ENCODE peak calls at places on chromosome X, in five cellular contexts. R is fibroblast of lung; K is CD8-positive, alpha-beta T cell; U is lower lobe of right lung; G is astrocyte. Z is an unnamed sample. For H3K36me3, the result is how much of the 10 kb centered on the place peaks cover.

GRCh38 chrX:7170903-7171302 is 22.9 kb upstream of the PUDP start:
- DNase-seq in G (no peak), U (no peak), K (peak), R (no peak), Z (no peak)

GRCh38 chrX:29746326-29746725 is 469.0 kb upstream of the MAGEB2 start:
- DNase-seq in R (peak), U (no peak), K (no peak), G (peak), Z (no peak)

GRCh38 chrX:39857780-39858179 is 240.0 kb downstream of the BCOR start:
- DNase-seq in U (no peak), R (no peak), G (no peak), K (no peak), Z (peak)

GRCh38 chrX:68180501-68181061 is 252.7 kb downstream of the OPHN1 start:
- DNase-seq in U (no peak), R (no peak), K (no peak), G (no peak), Z (no peak)

GRCh38 chrX:17442898-17443297 is 67.9 kb downstream of the NHS start:
- DNase-seq in R (peak), U (no peak), K (no peak), G (peak), Z (no peak)

GRCh38 chrX:69323786-69324720 is 158.8 kb upstream of the PJA1 start:
- DNase-seq in U (no peak), R (no peak), K (no peak), G (no peak), Z (no peak)

GRCh38 chrX:38612281-38612680 is 50.9 kb downstream of the TSPAN7 start:
- DNase-seq in R (no peak), U (no peak), G (no peak), K (no peak), Z (no peak)

GRCh38 chrX:120823554-120823953 is 52.1 kb downstream of the CT47B1 start:
- DNase-seq in U (no peak), R (no peak), G (no peak), K (no peak), Z (no peak)

GRCh38 chrX:41720125-41720780 is 3.7 kb upstream of the GPR82 start:
- DNase-seq in K (peak), G (peak), U (no peak), R (peak), Z (peak)

GRCh38 chrX:82458207-82458754 is 1049.8 kb upstream of the POU3F4 start:
- DNase-seq in K (no peak), R (no peak), U (no peak), G (no peak), Z (no peak)

GRCh38 chrX:28659269-28659668 is 72.0 kb downstream of the IL1RAPL1 start:
- DNase-seq in U (no peak), K (no peak), G (no peak), R (no peak), Z (no peak)

GRCh38 chrX:132831336-132831973 is 127.0 kb downstream of the HS6ST2 start:
- DNase-seq in U (no peak), G (no peak), K (no peak), R (no peak), Z (no peak)

GRCh38 chrX:138034136-138034535 is 468.2 kb downstream of the ZIC3 start:
- DNase-seq in K (no peak), G (no peak), U (no peak), R (no peak), Z (no peak)

GRCh38 chrX:2691543-2692220 is 587 bp downstream of the CD99 start:
- DNase-seq in R (peak), G (peak), K (no peak), U (peak), Z (no peak)

GRCh38 chrX:40062525-40063193 is 35.1 kb downstream of the BCOR start:
- DNase-seq in R (no peak), U (no peak), K (no peak), G (no peak), Z (no peak)

GRCh38 chrX:106802388-106803275 is at the start of gene TBC1D8B:
- DNase-seq in U (peak), K (no peak), R (peak), G (peak), Z (peak)

GRCh38 chrX:8748855-8749254 is 16.9 kb upstream of the ANOS1 start:
- DNase-seq in U (no peak), R (peak), K (no peak), G (no peak), Z (no peak)

GRCh38 chrX:150347471-150347870 is 15.6 kb upstream of the MAMLD1 start:
- DNase-seq in R (no peak), K (no peak), U (no peak), G (no peak), Z (no peak)

GRCh38 chrX:132407704-132408103 is 81.1 kb downstream of the MBNL3 start:
- DNase-seq in K (no peak), U (no peak), R (no peak), G (no peak), Z (no peak)

GRCh38 chrX:130877892-130878321 is 25.1 kb downstream of the ENOX2 start:
- DNase-seq in G (no peak), R (no peak), U (no peak), K (no peak), Z (no peak)

GRCh38 chrX:56766554-56767412 is 37.7 kb downstream of the NBDY start:
- DNase-seq in U (no peak), R (peak), G (peak), K (no peak), Z (peak)

GRCh38 chrX:103562801-103563200 is 22.5 kb upstream of the TCEAL4 start:
- DNase-seq in K (no peak), U (no peak), G (no peak), R (no peak), Z (no peak)

GRCh38 chrX:15055146-15055930 is 182.1 kb downstream of the MOSPD2 start:
- DNase-seq in R (peak), K (no peak), U (no peak), G (peak), Z (no peak)

GRCh38 chrX:2766921-2767320 is 15.1 kb downstream of the XG start:
- DNase-seq in R (no peak), U (no peak), G (no peak), K (no peak), Z (no peak)

GRCh38 chrX:151984328-151984727 is 9.9 kb upstream of the GABRE start:
- DNase-seq in K (no peak), R (peak), U (no peak), G (peak), Z (no peak)

GRCh38 chrX:77945910-77946309 is 23.5 kb downstream of the PGAM4 start:
- DNase-seq in G (no peak), R (no peak), K (no peak), U (peak), Z (no peak)

GRCh38 chrX:80229626-80230025 is 190.6 kb upstream of the TENT5D start:
- DNase-seq in R (no peak), G (no peak), U (no peak), K (no peak), Z (no peak)

GRCh38 chrX:37722595-37722994 is 37.0 kb downstream of the XK start:
- DNase-seq in G (no peak), K (no peak), U (no peak), R (no peak), Z (no peak)

GRCh38 chrX:149540133-149540620 is 635 bp upstream of the EOLA1 start:
- DNase-seq in G (no peak), K (peak), U (peak), R (peak), Z (no peak)

GRCh38 chrX:20032201-20032600 is 41.3 kb upstream of the BCLAF3 start:
- DNase-seq in U (no peak), G (no peak), R (no peak), K (no peak), Z (no peak)

GRCh38 chrX:22760513-22761057 is 239.2 kb upstream of the DDX53 start:
- DNase-seq in K (no peak), G (no peak), U (no peak), R (no peak), Z (no peak)

GRCh38 chrX:75118296-75118695 is 37.8 kb downstream of the ABCB7 start:
- DNase-seq in K (no peak), U (no peak), G (no peak), R (no peak), Z (no peak)

GRCh38 chrX:70500826-70501225 is 56.2 kb downstream of the DLG3 start:
- DNase-seq in R (no peak), G (no peak), U (no peak), K (no peak), Z (no peak)

GRCh38 chrX:154785711-154786110 is 19.6 kb downstream of the MPP1 start:
- DNase-seq in K (no peak), G (no peak), R (no peak), U (no peak), Z (no peak)

GRCh38 chrX:129877401-129877800 is 28.6 kb upstream of the UTP14A start:
- DNase-seq in K (no peak), U (no peak), R (peak), G (peak), Z (no peak)

GRCh38 chrX:97238632-97239031 is 354.9 kb downstream of the RPA4 start:
- DNase-seq in K (no peak), R (peak), U (no peak), G (peak), Z (no peak)

GRCh38 chrX:37796805-37797204 is 16.9 kb downstream of the CYBB start:
- DNase-seq in K (no peak), R (peak), G (no peak), U (peak), Z (no peak)

GRCh38 chrX:123975180-123975579 is 13.7 kb downstream of the STAG2 start:
- DNase-seq in U (no peak), R (peak), K (no peak), G (peak), Z (no peak)

GRCh38 chrX:115452256-115452655 is 108.7 kb upstream of the PLS3 start:
- DNase-seq in U (no peak), K (no peak), R (peak), G (peak), Z (no peak)

GRCh38 chrX:47199286-47199685 is 5.7 kb downstream of the UBA1 start:
- DNase-seq in K (no peak), U (no peak), G (no peak), R (no peak), Z (no peak)
- H3K36me3 ChIP-seq in K (under half), U (half or more), G (under half), R (under half), Z (under half)

GRCh38 chrX:16312761-16313623 is 145.7 kb downstream of the MAGEB17 start:
- DNase-seq in G (no peak), K (no peak), R (no peak), U (no peak), Z (no peak)
- H3K36me3 ChIP-seq in G (under half), K (under half), R (under half), U (under half), Z (under half)

GRCh38 chrX:76862509-76862908 is 435.0 kb downstream of the MAGEE1 start:
- DNase-seq in R (no peak), U (no peak), K (no peak), G (no peak), Z (no peak)
- H3K36me3 ChIP-seq in R (under half), U (under half), K (under half), G (under half), Z (under half)

GRCh38 chrX:1421433-1422134 is 29.7 kb upstream of the SLC25A6 start:
- DNase-seq in R (no peak), K (no peak), U (peak), G (no peak), Z (no peak)

GRCh38 chrX:1420371-1420770 is 28.5 kb upstream of the SLC25A6 start:
- DNase-seq in G (no peak), R (no peak), K (no peak), U (peak), Z (no peak)

GRCh38 chrX:1417921-1418875 is 26.3 kb upstream of the SLC25A6 start:
- DNase-seq in G (no peak), R (no peak), U (peak), K (no peak), Z (no peak)

GRCh38 chrX:1418901-1419544 is 27.1 kb upstream of the SLC25A6 start:
- DNase-seq in K (no peak), U (peak), G (no peak), R (no peak), Z (no peak)

DNA sequence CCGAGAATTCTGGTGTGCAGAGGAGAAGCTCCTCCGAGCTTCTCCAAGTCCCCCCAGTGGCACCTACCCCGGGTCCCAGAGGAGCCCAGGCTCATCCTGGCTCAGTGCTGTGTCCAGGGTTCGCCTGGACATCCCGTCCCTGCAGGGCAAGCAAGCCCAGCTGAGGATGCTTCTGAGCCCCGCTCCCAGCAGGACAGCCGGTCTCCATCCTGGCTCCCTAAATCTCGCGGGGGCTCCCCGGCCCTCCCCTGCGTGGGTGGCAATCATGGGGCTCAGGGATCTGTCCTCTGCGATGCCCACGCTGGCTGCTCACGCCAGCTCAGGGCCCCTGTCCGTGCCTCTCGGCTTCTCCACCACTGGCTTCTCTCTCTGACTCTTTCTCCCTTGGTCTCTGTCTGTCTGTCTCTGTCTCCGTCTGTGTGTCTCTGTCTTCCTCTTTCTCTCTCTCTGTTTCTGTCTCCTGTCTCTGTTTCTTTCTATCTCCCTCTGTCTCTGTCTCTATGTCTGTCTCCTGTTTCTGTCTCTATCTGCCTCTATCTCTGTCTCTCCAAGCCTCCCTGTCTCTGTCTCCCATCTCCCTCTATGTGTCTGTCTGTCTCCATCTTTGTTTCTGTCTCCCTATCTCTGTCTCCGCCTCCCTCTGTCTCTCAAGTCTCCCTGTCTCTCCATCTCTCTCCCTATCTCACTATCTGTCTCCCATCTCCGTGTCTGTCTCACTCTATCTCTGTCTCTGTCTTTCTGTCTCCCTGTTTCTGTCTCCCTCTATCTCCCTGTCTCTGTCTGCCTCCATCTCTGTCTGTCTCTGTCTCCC is 27.8 kb upstream of the SLC25A6 start:
- DNase-seq in R (no peak), K (no peak), G (no peak), U (peak), Z (no peak)
- H3K36me3 ChIP-seq in R (under half), K (under half), G (under half), U (under half), Z (under half)

Z was measured in GM06990.